ENCODE peak calls at places on chromosomes 16 and 17, in five cellular contexts. V, J, B, X and R are unnamed samples.

GRCh38 chr17:19327039-19327776 is 35.3 kb downstream of the B9D1 start:
- DNase-seq in V (no peak), J (no peak), B (no peak), X (no peak), R (no peak)

GRCh38 chr16:50389900-50390896 is 21.4 kb upstream of the BRD7 start:
- DNase-seq in V (no peak), J (no peak), B (no peak), X (no peak), R (no peak)

GRCh38 chr17:82583720-82584234 is 64.2 kb downstream of the FOXK2 start:
- DNase-seq in V (no peak), J (no peak), B (no peak), X (no peak), R (no peak)

GRCh38 chr16:59060212-59060611 is 326.1 kb upstream of the GOT2 start:
- DNase-seq in V (no peak), J (no peak), B (no peak), X (no peak), R (no peak)

GRCh38 chr17:55567240-55568216 is 56.3 kb upstream of the SMIM36 start:
- DNase-seq in V (no peak), J (peak; percentile 36), B (no peak), X (no peak), R (no peak)

GRCh38 chr17:72466199-72466598 is 345.4 kb downstream of the SOX9 start:
- DNase-seq in V (no peak), J (no peak), B (peak; percentile 65), X (no peak), R (no peak)

GRCh38 chr17:64622931-64623654 is 39.0 kb downstream of the SMURF2 start:
- DNase-seq in V (no peak), J (no peak), B (no peak), X (no peak), R (no peak)

GRCh38 chr17:40018211-40019121 is 3.2 kb downstream of the CSF3 start:
- DNase-seq in V (no peak), J (no peak), B (no peak), X (no peak), R (no peak)

GRCh38 chr16:49010879-49011278 is 270.8 kb downstream of the CBLN1 start:
- DNase-seq in V (no peak), J (no peak), B (no peak), X (no peak), R (no peak)

GRCh38 chr16:2023098-2023925 is 3.4 kb upstream of the NHERF2 start:
- DNase-seq in V (peak; percentile 62), J (peak; percentile 94), B (peak; percentile 97), X (peak; percentile 88), R (peak; percentile 51)

GRCh38 chr16:56851671-56852400 is 13.2 kb upstream of the SLC12A3 start:
- DNase-seq in V (no peak), J (no peak), B (no peak), X (no peak), R (no peak)

GRCh38 chr16:47612711-47613110 is 151.6 kb downstream of the PHKB start:
- DNase-seq in V (no peak), J (no peak), B (no peak), X (no peak), R (no peak)

GRCh38 chr16:62156971-62157370 is 120.7 kb upstream of the CDH8 start:
- DNase-seq in V (no peak), J (no peak), B (no peak), X (no peak), R (no peak)

GRCh38 chr17:81500026-81500425 is 12.6 kb downstream of the ACTG1 start:
- DNase-seq in V (no peak), J (no peak), B (no peak), X (no peak), R (no peak)

GRCh38 chr17:72308744-72309395 is 188.1 kb downstream of the SOX9 start:
- DNase-seq in V (no peak), J (no peak), B (no peak), X (no peak), R (no peak)

GRCh38 chr17:21385281-21385845 is 9.2 kb downstream of the KCNJ12 start:
- DNase-seq in V (no peak), J (no peak), B (no peak), X (no peak), R (no peak)

GRCh38 chr16:50265260-50265659 is 1.1 kb upstream of the ADCY7 start:
- DNase-seq in V (no peak), J (no peak), B (peak; percentile 42), X (no peak), R (no peak)

GRCh38 chr17:28551421-28552186 is 820 bp downstream of the UNC119 start:
- DNase-seq in V (peak; percentile 8), J (no peak), B (no peak), X (peak; percentile 68), R (no peak)

GRCh38 chr17:77598241-77598620 is 360.3 kb upstream of the TNRC6C start:
- DNase-seq in V (no peak), J (no peak), B (no peak), X (no peak), R (no peak)

GRCh38 chr16:66661210-66661560 is 35.4 kb downstream of the CMTM4 start:
- DNase-seq in V (no peak), J (no peak), B (no peak), X (no peak), R (no peak)

GRCh38 chr16:78133919-78134318 is 34.5 kb downstream of the WWOX start:
- DNase-seq in V (no peak), J (no peak), B (no peak), X (peak; percentile 42), R (no peak)

GRCh38 chr17:67183531-67183930 is 61.5 kb downstream of the HELZ start:
- DNase-seq in V (no peak), J (no peak), B (no peak), X (no peak), R (no peak)

GRCh38 chr17:57338257-57338919 is 82.1 kb downstream of the MSI2 start:
- DNase-seq in V (no peak), J (no peak), B (no peak), X (no peak), R (no peak)

GRCh38 chr16:22336581-22336980 is 37.8 kb downstream of the CDR2 start:
- DNase-seq in V (no peak), J (no peak), B (no peak), X (no peak), R (no peak)

GRCh38 chr17:53655591-53655990 is 167.1 kb upstream of the KIF2B start:
- DNase-seq in V (no peak), J (no peak), B (no peak), X (no peak), R (no peak)

GRCh38 chr17:58991718-58992331 is 114.9 kb downstream of the TRIM37 start:
- DNase-seq in V (no peak), J (peak; percentile 62), B (peak; percentile 22), X (no peak), R (no peak)

GRCh38 chr17:44387773-44388172 is 1.7 kb downstream of the ITGA2B start:
- DNase-seq in V (no peak), J (no peak), B (no peak), X (no peak), R (no peak)

GRCh38 chr16:52203096-52203495 is 343.8 kb downstream of the TOX3 start:
- DNase-seq in V (no peak), J (no peak), B (no peak), X (no peak), R (no peak)